ENCODE peak calls at places on chromosomes 7 and 10, in five cellular contexts. E is heart left ventricle, B is PC-3, O is neuronal stem cell, Y is heart right ventricle. J is an unnamed sample.

GRCh38 chr10:43408331-43408709 is 666 bp downstream of the HNRNPF start:
- DNase-seq in B (no peak), Y (no peak), O (no peak), E (no peak), J (no peak)

GRCh38 chr10:132420469-132421376 is 23.7 kb downstream of the PWWP2B start:
- DNase-seq in O (no peak), E (no peak), Y (no peak), B (peak; percentile 53), J (peak; percentile 79)

GRCh38 chr7:5690931-5691461 is 90.5 kb downstream of the RNF216 start:
- DNase-seq in Y (peak; percentile 55), B (no peak), E (no peak), O (no peak), J (no peak)

GRCh38 chr10:98270026-98270740 is 2.2 kb upstream of the LOXL4 start:
- DNase-seq in B (no peak), E (no peak), Y (no peak), O (no peak), J (no peak)

GRCh38 chr10:77877461-77878344 is 48.9 kb downstream of the DLG5 start:
- DNase-seq in E (peak; percentile 36), O (peak; percentile 33), Y (peak; percentile 36), B (no peak), J (peak; percentile 34)

GRCh38 chr7:44292876-44293560 is 32.4 kb downstream of the CAMK2B start:
- DNase-seq in O (no peak), B (no peak), E (peak; percentile 15), Y (no peak), J (peak; percentile 2)

GRCh38 chr10:124173298-124173900 is 80.0 kb upstream of the CHST15 start:
- DNase-seq in B (no peak), E (no peak), O (no peak), Y (no peak), J (no peak)

GRCh38 chr7:45891462-45892402 is 3.4 kb downstream of the IGFBP1 start:
- DNase-seq in Y (no peak), E (no peak), B (no peak), O (no peak), J (no peak)

GRCh38 chr10:72720814-72721665 is 29.1 kb downstream of the MCU start:
- DNase-seq in B (no peak), Y (no peak), E (no peak), O (no peak), J (no peak)

GRCh38 chr10:19302117-19302516 is 253.5 kb downstream of the MALRD1 start:
- DNase-seq in Y (no peak), B (peak; percentile 91), E (no peak), O (no peak), J (no peak)

GRCh38 chr7:21107101-21107500 is 320.4 kb upstream of the SP8 start:
- DNase-seq in O (no peak), Y (no peak), B (no peak), E (no peak), J (no peak)

GRCh38 chr7:126700807-126701604 is 551.7 kb downstream of the GRM8 start:
- DNase-seq in O (peak; percentile 21), E (no peak), B (peak; percentile 86), Y (no peak), J (peak; percentile 16)

GRCh38 chr10:84265378-84265777 is 20.5 kb downstream of the RGR start:
- DNase-seq in Y (no peak), O (no peak), B (no peak), E (no peak), J (peak; percentile 15)

GRCh38 chr10:125102821-125103220 is 57.5 kb downstream of the CTBP2 start:
- DNase-seq in Y (no peak), B (no peak), E (no peak), O (no peak), J (peak; percentile 47)

GRCh38 chr10:48287417-48288391 is 13.2 kb upstream of the FRMPD2 start:
- DNase-seq in E (no peak), Y (peak; percentile 23), O (no peak), B (peak; percentile 26), J (no peak)

GRCh38 chr7:92025260-92025659 is 84.6 kb downstream of the AKAP9 start:
- DNase-seq in O (no peak), B (peak; percentile 89), Y (no peak), E (no peak), J (no peak)

GRCh38 chr7:143284591-143285453 is at the start of gene TMEM139:
- DNase-seq in B (peak; percentile 29), O (no peak), E (no peak), Y (no peak), J (peak; percentile 85)

GRCh38 chr10:11668847-11669610 is 57.6 kb upstream of the USP6NL start:
- DNase-seq in Y (no peak), E (no peak), O (no peak), B (no peak), J (no peak)

GRCh38 chr10:43315535-43316245 is 48.8 kb upstream of the RASGEF1A start:
- DNase-seq in E (no peak), Y (no peak), B (no peak), O (no peak), J (peak; percentile 87)

GRCh38 chr7:113015038-113015645 is 71.5 kb downstream of the GPR85 start:
- DNase-seq in E (no peak), Y (no peak), B (peak; percentile 50), O (no peak), J (no peak)

GRCh38 chr7:121329460-121330052 is 756 bp downstream of the WNT16 start:
- DNase-seq in O (peak; percentile 43), B (no peak), E (no peak), Y (no peak), J (peak; percentile 40)

GRCh38 chr10:69123306-69123746 is 652 bp upstream of the VPS26A start:
- DNase-seq in O (no peak), B (peak; percentile 77), E (no peak), Y (no peak), J (peak; percentile 65)

GRCh38 chr10:69123747-69124557 is at the start of gene VPS26A:
- DNase-seq in E (peak; percentile 99), O (peak; percentile 99), Y (peak; percentile 99), B (peak; percentile 100), J (peak; percentile 99)

GRCh38 chr10:69124558-69125121 is 662 bp downstream of the VPS26A start:
- DNase-seq in O (no peak), E (peak; percentile 42), Y (peak; percentile 40), B (peak; percentile 73), J (peak; percentile 72)

GRCh38 chr10:69130251-69130650 is 6.3 kb downstream of the VPS26A start:
- DNase-seq in Y (no peak), O (no peak), E (no peak), B (no peak), J (no peak)

DNA sequence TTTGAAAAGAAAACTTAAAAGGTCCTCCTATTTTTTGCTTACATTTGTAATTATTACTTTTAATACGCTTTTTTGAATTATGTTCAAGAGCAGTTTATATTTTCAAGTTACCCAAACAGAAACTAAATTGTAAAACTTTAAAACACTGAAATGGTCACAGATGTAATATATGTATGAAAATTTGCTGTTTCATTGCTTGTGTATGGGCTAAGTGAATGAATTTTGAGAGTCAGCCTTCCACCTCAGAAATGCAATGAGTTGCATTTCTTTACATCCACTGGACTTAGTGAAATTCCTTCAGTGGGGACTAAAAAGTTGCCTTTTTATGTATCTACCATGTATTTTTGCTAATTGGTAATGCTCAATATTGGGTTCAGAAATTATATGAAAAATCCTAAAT is 1.6 kb downstream of the VPS26A start:
- DNase-seq in B (no peak), Y (no peak), E (no peak), O (no peak), J (no peak)
- H3K4me3 ChIP-seq in B (peak overlapping the region; percentile 93), Y (no peak overlapping the region), E (peak overlapping the region; percentile 71), O (peak overlapping the region; percentile 54), J (no peak overlapping the region)

DNA sequence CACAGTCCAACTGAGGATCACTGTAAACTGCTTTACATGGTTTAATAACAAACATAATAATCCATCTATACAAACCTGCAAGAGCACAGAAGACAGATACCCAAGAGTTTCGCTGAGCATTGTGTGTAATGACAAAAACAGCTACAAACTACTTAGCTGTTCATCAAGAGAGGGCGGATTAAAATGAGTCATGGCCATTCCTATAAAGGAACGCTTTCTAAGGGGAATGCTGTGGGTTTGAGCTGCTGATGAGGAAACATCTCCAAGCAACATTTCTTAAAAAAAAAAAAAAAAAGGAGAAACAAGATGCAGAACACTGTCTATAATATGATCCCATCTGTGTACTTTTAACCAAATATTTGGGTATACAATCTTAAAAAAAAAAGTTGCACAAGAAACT is 33.8 kb downstream of the VOPP1 start:
- DNase-seq in B (peak; percentile 45), O (no peak), Y (no peak), E (no peak), J (no peak)
- H3K4me1 ChIP-seq in B (peaks cover 19% of the 10 kb centered on the region), O (peaks cover 26% of the 10 kb centered on the region), Y (peaks cover 38% of the 10 kb centered on the region), E (peaks cover 37% of the 10 kb centered on the region), J (peaks cover 12% of the 10 kb centered on the region)

DNA sequence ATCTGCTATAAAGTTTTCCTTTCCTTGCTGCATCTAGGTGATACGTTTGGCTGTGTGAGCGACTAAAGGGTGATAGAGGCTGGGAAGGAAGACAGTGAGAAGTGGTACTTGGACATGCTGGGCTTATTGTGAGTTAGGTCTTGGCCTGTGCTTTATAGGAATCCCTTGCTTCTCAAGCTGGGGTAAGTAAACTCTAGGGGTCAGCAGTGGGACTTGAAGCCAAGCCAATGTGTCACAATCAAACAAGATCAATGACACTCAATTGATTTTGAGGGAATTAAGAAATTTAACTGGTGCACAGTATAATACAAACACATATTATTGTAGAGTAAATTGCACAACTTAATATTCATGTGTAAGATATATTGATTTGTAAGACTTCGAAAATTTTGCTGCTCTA is 155.8 kb upstream of the AOAH start:
- DNase-seq in E (no peak), B (no peak), O (no peak), Y (no peak), J (no peak)
- H3K4me3 ChIP-seq in E (no peak overlapping the region), B (no peak overlapping the region), O (no peak overlapping the region), Y (no peak overlapping the region), J (no peak overlapping the region)

DNA sequence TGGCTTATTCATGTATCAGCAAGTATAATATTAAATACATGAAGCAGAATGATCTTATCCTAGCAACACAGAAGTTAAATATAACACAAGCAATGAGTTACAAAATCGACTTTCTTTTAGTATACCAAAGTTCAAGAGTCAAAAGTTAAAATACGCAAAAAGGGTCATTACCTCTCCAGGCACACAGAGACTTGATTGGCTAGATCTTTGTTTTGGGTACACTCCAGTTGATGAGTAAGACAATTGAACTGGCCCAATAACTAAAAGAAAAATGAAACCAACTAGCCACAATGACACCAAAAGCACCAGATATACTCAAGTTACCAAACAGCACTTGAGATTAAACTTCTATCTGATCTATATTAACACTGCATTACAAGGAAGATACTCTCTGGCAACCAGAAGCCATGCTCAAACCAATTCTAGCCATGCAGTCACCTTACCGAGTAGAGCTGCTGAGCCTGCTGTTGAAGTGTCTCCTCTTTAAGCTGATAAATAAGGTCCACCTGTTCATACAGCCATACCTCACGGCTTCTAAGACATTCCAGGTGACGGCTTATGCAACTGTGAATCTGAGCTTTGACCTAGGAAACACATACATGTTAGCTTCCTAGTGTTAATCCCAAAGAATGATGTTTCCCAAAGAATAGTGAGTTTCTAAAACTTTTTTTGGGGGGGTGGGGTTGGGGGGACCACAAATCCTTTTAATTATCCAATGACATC is 15.6 kb downstream of the NCOA4 start:
- DNase-seq in B (no peak), Y (no peak), O (no peak), E (no peak), J (no peak)
- H3K4me1 ChIP-seq in B (peaks cover 7% of the 10 kb centered on the region), Y (peaks cover 43% of the 10 kb centered on the region), O (no peaks in the 10 kb centered on the region), E (peaks cover 50% of the 10 kb centered on the region), J (peaks cover 10% of the 10 kb centered on the region)

DNA sequence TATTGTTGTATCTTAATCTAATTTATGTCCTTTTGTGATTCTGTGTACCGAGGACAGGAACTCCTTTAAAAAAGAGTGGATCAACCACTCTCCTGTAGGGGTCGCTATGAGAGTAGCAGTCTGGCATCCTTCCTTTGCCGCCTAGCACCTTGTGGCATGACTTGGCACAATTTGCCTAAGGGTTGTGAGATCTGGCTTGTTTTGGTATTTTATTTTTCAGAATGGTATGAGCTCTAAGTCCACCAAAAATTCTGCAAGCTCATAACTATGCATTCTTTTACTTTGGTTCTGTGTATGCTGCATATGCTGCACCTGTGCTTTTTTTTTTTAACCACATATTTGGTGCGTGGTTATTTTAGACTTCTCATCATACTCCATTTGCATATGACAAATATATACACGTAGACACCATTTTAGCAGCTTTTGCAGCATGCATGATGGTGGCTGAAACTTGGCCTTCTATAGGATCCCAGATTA is 112.8 kb downstream of the CDK14 start:
- DNase-seq in Y (no peak), B (peak; percentile 67), O (no peak), E (no peak), J (peak; percentile 52)
- H3K4me3 ChIP-seq in Y (no peak overlapping the region), B (no peak overlapping the region), O (no peak overlapping the region), E (no peak overlapping the region), J (no peak overlapping the region)

J was measured in transverse colon.